ENCODE peak calls at places on chromosomes 12 and 14, in four cellular contexts. U is endothelial cell, E is AG09319, L is fibroblast of pulmonary artery. Y is an unnamed sample.
A peak's percentile ranks its signal among the peaks of the same experiment; 100 is the strongest.

GRCh38 chr14:58572092-58572853 is 65.5 kb upstream of the DACT1 start:
- DNase-seq in L (peak; percentile 40), E (no peak), U (no peak), Y (no peak)

GRCh38 chr12:97948591-97948990 is 486.0 kb downstream of the RMST start:
- DNase-seq in U (no peak), L (no peak), E (no peak), Y (no peak)

GRCh38 chr14:34665785-34666425 is 36.0 kb upstream of the SNX6 start:
- DNase-seq in E (peak; percentile 22), U (no peak), L (peak; percentile 94), Y (no peak)

GRCh38 chr12:108047130-108047550 is 81.9 kb upstream of the WSCD2 start:
- DNase-seq in E (no peak), L (peak; percentile 13), U (no peak), Y (peak; percentile 7)

GRCh38 chr12:108911915-108912314 is 32.0 kb downstream of the DAO start:
- DNase-seq in U (no peak), E (no peak), L (no peak), Y (no peak)

GRCh38 chr12:93135286-93136239 is 206.5 kb upstream of the EEA1 start:
- DNase-seq in U (no peak), E (peak; percentile 44), L (no peak), Y (no peak)

GRCh38 chr12:46556105-46556559 is 183.6 kb upstream of the SLC38A2 start:
- DNase-seq in U (no peak), E (peak; percentile 85), L (peak; percentile 93), Y (no peak)

GRCh38 chr14:68081489-68081888 is 261.9 kb downstream of the RAD51B start:
- DNase-seq in U (no peak), L (no peak), E (no peak), Y (no peak)

GRCh38 chr12:56299308-56299852 is 750 bp downstream of the CS start:
- DNase-seq in L (no peak), U (no peak), E (no peak), Y (no peak)

GRCh38 chr12:19430988-19431387 is 8.3 kb upstream of the AEBP2 start:
- DNase-seq in U (no peak), L (peak; percentile 42), E (no peak), Y (no peak)

GRCh38 chr14:35287481-35288013 is 4.6 kb upstream of the PSMA6 start:
- DNase-seq in L (peak; percentile 68), E (no peak), U (no peak), Y (no peak)

GRCh38 chr12:110776410-110776809 is 33.7 kb upstream of the PPP1CC start:
- DNase-seq in E (no peak), L (no peak), U (no peak), Y (peak; percentile 78)

GRCh38 chr12:2650261-2651060 is 144.3 kb upstream of the FKBP4 start:
- DNase-seq in U (no peak), L (no peak), E (no peak), Y (no peak)

GRCh38 chr12:58106185-58106584 is 164.8 kb downstream of the ATP23 start:
- DNase-seq in E (no peak), L (no peak), U (no peak), Y (no peak)

GRCh38 chr14:89856871-89857345 is 97.6 kb downstream of the EFCAB11 start:
- DNase-seq in L (peak; percentile 51), E (no peak), U (no peak), Y (no peak)

GRCh38 chr14:68255697-68256178 is 436.2 kb downstream of the RAD51B start:
- DNase-seq in E (peak; percentile 80), U (no peak), L (no peak), Y (no peak)

GRCh38 chr14:103847439-103847953 is at the start of gene PPP1R13B:
- DNase-seq in E (peak; percentile 46), L (peak; percentile 85), U (peak; percentile 96), Y (peak; percentile 100)

GRCh38 chr12:47820631-47821345 is 1.1 kb upstream of the HDAC7 start:
- DNase-seq in E (peak; percentile 88), U (peak; percentile 57), L (peak; percentile 98), Y (no peak)

GRCh38 chr12:38138225-38139221 is 178.1 kb upstream of the ALG10B start:
- DNase-seq in L (peak; percentile 81), E (peak; percentile 31), U (peak; percentile 64), Y (peak; percentile 63)

GRCh38 chr14:94110552-94111181 is at the start of gene IFI27:
- DNase-seq in U (no peak), L (peak; percentile 64), E (peak; percentile 54), Y (no peak)

GRCh38 chr12:132389526-132390286 is 60.3 kb upstream of the GALNT9 start:
- DNase-seq in E (no peak), U (no peak), L (no peak), Y (no peak)

GRCh38 chr14:101914083-101914482 is 50.3 kb upstream of the DYNC1H1 start:
- DNase-seq in E (no peak), U (no peak), L (no peak), Y (no peak)

GRCh38 chr12:45415393-45415817 is 199.5 kb downstream of the ANO6 start:
- DNase-seq in E (peak; percentile 92), U (no peak), L (peak; percentile 94), Y (peak; percentile 56)

GRCh38 chr12:7441216-7441615 is 2.7 kb downstream of the CD163L1 start:
- DNase-seq in L (no peak), E (no peak), U (no peak), Y (no peak)

GRCh38 chr14:54177861-54178591 is 218.8 kb upstream of the CDKN3 start:
- DNase-seq in U (no peak), L (no peak), E (no peak), Y (no peak)

GRCh38 chr12:123431951-123432886 is 4.3 kb downstream of the RILPL2 start:
- DNase-seq in L (no peak), E (no peak), U (no peak), Y (no peak)

GRCh38 chr14:34064349-34064748 is 113.5 kb upstream of the EGLN3 start:
- DNase-seq in U (no peak), L (peak; percentile 69), E (no peak), Y (no peak)

GRCh38 chr14:73660511-73660910 is 15.7 kb downstream of the DNAL1 start:
- DNase-seq in E (no peak), L (no peak), U (no peak), Y (no peak)

GRCh38 chr12:104534162-104534856 is 77.6 kb downstream of the CHST11 start:
- DNase-seq in E (no peak), L (no peak), U (no peak), Y (no peak)

GRCh38 chr12:112905451-112906089 is 1.2 kb upstream of the OAS1 start:
- DNase-seq in L (no peak), E (no peak), U (no peak), Y (no peak)

DNA sequence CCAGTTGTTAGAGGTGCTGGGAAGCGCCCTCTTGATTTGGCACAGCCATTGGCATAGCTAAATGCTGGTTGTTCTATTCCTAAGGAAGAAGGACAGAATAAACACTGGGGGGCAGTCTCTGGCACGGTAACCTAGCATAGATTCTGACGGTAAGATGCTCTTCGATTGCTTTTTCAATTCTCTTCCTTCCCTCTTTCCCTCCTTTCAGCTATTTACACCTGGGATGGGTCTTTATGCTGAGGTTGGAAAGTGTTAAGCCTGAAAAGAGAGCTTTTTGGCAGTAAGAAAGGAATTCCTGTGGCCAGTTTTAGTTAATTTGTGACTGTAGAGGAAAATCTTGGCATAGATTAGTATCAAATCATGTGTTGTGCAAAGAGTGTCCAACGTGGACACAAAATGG is 162.8 kb downstream of the SNAPC1 start:
- DNase-seq in U (peak; percentile 17), L (peak; percentile 5), E (no peak), Y (peak; percentile 32)
- TF ChIP-seq CTCF in U (no peak), L (peak; percentile 7), E (no peak), Y (peak; percentile 21)

GRCh38 chr14:21868442-21869046 is 194.9 kb upstream of the OR4E1 start:
- DNase-seq in E (no peak), U (peak; percentile 76), L (peak; percentile 56), Y (peak; percentile 45)
- TF ChIP-seq CTCF in E (peak; percentile 41), U (peak; percentile 79), L (peak; percentile 92), Y (peak; percentile 85)

DNA sequence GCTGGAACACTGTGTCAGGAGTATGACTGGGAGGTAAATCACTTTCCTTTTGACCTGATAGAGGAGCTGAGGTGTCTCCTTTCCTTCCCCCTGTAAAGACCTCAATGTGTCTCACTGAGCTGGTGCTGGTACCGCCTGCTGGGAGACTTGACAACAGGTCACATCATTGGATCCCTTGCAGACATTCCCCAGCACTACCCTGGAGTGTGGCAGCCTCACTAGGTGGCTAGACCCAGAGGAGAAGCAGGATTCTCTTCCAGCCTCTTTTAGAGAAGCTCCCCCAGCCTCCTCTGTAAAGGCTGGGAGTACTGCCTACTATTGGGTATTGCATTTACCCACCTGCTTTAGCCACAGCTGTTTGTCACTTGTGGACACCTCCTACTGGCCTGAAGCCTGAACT is 223.9 kb downstream of the ADGRD1 start:
- DNase-seq in E (no peak), U (no peak), L (no peak), Y (no peak)
- TF ChIP-seq CTCF in E (no peak), U (no peak), L (no peak), Y (no peak)

DNA sequence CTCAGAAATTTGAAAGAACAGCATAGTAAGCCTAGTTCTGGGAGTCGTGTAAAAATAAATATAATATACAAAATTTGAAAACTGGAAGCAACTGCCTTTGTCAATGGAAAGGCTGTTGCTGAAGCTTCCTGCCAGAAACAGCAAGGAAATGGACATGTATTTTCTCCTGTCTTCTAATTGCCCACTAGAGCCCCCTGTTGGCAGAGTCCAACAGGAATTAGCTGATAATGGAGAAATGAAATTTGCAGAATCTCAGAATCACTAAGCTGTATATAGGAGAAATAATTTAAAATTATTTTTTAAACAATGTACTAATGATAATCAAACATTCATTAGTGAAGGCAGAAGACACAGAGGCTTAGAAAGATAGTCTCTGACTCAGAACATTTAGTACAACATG is 414.8 kb downstream of the SLC6A15 start:
- DNase-seq in E (no peak), U (no peak), L (peak; percentile 28), Y (no peak)
- TF ChIP-seq CTCF in E (peak; percentile 52), U (no peak), L (peak; percentile 54), Y (no peak)

GRCh38 chr12:12008232-12008850 is 62.4 kb upstream of the BCL2L14 start:
- DNase-seq in L (no peak), E (no peak), U (no peak), Y (no peak)
- TF ChIP-seq CTCF in L (peak; percentile 15), E (peak; percentile 3), U (peak; percentile 67), Y (peak; percentile 49)

GRCh38 chr12:61996717-61997116 is 263.5 kb upstream of the USP15 start:
- DNase-seq in U (no peak), L (no peak), E (no peak), Y (no peak)

GRCh38 chr12:61991663-61992062 is 268.5 kb upstream of the USP15 start:
- DNase-seq in E (no peak), U (no peak), L (no peak), Y (no peak)

GRCh38 chr12:61993734-61994345 is 266.4 kb upstream of the USP15 start:
- DNase-seq in L (peak; percentile 10), U (peak; percentile 15), E (no peak), Y (no peak)
- TF ChIP-seq CTCF in L (peak; percentile 49), U (peak; percentile 28), E (peak; percentile 41), Y (peak; percentile 28)

GRCh38 chr12:12079291-12079690 is 8.6 kb downstream of the BCL2L14 start:
- DNase-seq in U (no peak), E (no peak), L (peak; percentile 38), Y (no peak)
- TF ChIP-seq CTCF in U (no peak), E (no peak), L (no peak), Y (no peak)